ENCODE peak calls at places on chromosomes 12 and 14, in six cellular contexts. J is transverse colon; L is OCI-LY7; H is endothelial cell of umbilical vein; C is tibial artery; V is CD8-positive, alpha-beta T cell. X is an unnamed sample.

GRCh38 chr12:87201598-87201997 is 827.6 kb downstream of the C12orf50 start:
- DNase-seq in H (no peak), V (no peak), L (no peak), C (no peak), J (no peak), X (no peak)

GRCh38 chr12:64796205-64796845 is 28.1 kb upstream of the TBC1D30 start:
- DNase-seq in L (peak), J (peak), V (peak), C (no peak), H (peak), X (peak)

GRCh38 chr12:57894577-57895292 is 46.6 kb upstream of the ATP23 start:
- DNase-seq in V (no peak), H (no peak), C (no peak), L (peak), J (no peak), X (no peak)

GRCh38 chr12:10213168-10214130 is 772 bp downstream of the GABARAPL1 start:
- DNase-seq in L (peak), V (peak), J (peak), C (peak), H (peak), X (peak)

GRCh38 chr12:126492181-126492580 is 1426.9 kb downstream of the AACS start:
- DNase-seq in V (no peak), C (no peak), L (no peak), H (no peak), J (no peak), X (no peak)

GRCh38 chr12:68425998-68426397 is 93.8 kb upstream of the MDM1 start:
- DNase-seq in H (no peak), C (no peak), V (no peak), L (no peak), J (no peak), X (no peak)

GRCh38 chr14:104169765-104170113 is 31.4 kb downstream of the KIF26A start:
- DNase-seq in L (no peak), J (no peak), C (no peak), H (no peak), V (no peak), X (no peak)

GRCh38 chr12:125092108-125092871 is 27.1 kb downstream of the AACS start:
- DNase-seq in L (no peak), J (no peak), V (no peak), H (no peak), C (no peak), X (no peak)

GRCh38 chr12:71552728-71553501 is 110.7 kb downstream of the ZFC3H1 start:
- DNase-seq in C (no peak), V (no peak), H (no peak), J (no peak), L (no peak), X (no peak)

GRCh38 chr12:122420471-122421262 is 1.8 kb downstream of the CLIP1 start:
- DNase-seq in H (no peak), V (no peak), J (no peak), C (no peak), L (no peak), X (no peak)

GRCh38 chr12:5102261-5102789 is 58.6 kb downstream of the KCNA5 start:
- DNase-seq in L (no peak), V (no peak), C (no peak), J (no peak), H (no peak), X (no peak)

GRCh38 chr12:25794580-25794979 is 163.9 kb upstream of the RASSF8 start:
- DNase-seq in J (no peak), L (no peak), V (no peak), H (peak), C (no peak), X (no peak)

GRCh38 chr12:47870175-47870781 is 34.5 kb downstream of the VDR start:
- DNase-seq in L (peak), H (no peak), C (peak), V (no peak), J (peak), X (no peak)

GRCh38 chr12:130633771-130634170 is 82.3 kb downstream of the RIMBP2 start:
- DNase-seq in C (no peak), V (no peak), J (peak), H (no peak), L (no peak), X (no peak)

GRCh38 chr12:109927622-109928021 is 27.5 kb downstream of the TCHP start:
- DNase-seq in J (peak), C (no peak), L (peak), H (peak), V (peak), X (no peak)

GRCh38 chr12:126967152-126967551 is 1299.8 kb upstream of the TMEM132C start:
- DNase-seq in J (no peak), V (no peak), L (no peak), H (no peak), C (no peak), X (no peak)

GRCh38 chr12:89783321-89784060 is 74.9 kb upstream of the ATP2B1 start:
- DNase-seq in H (peak), C (no peak), J (no peak), L (no peak), V (no peak), X (no peak)

GRCh38 chr14:90419200-90419599 is 22.4 kb downstream of the CALM1 start:
- DNase-seq in V (no peak), L (no peak), H (peak), J (peak), C (peak), X (no peak)

GRCh38 chr12:116361404-116362223 is 84.1 kb upstream of the MED13L start:
- DNase-seq in L (peak), H (no peak), J (peak), V (no peak), C (no peak), X (peak)

GRCh38 chr14:50607181-50607580 is 47.2 kb downstream of the ATL1 start:
- DNase-seq in J (no peak), L (no peak), H (no peak), C (no peak), V (no peak), X (no peak)

GRCh38 chr14:69500096-69500495 is 15.6 kb downstream of the PLEKHD1 start:
- DNase-seq in C (peak), J (no peak), H (no peak), V (no peak), L (no peak), X (no peak)

GRCh38 chr14:77067632-77068514 is 30.2 kb upstream of the CIPC start:
- DNase-seq in J (peak), H (peak), V (peak), L (peak), C (peak), X (peak)

GRCh38 chr14:64503434-64504309 is at the start of gene ZBTB25:
- DNase-seq in C (peak), J (peak), L (peak), V (peak), H (peak), X (peak)

GRCh38 chr12:119153477-119154434 is 25.0 kb upstream of the HSPB8 start:
- DNase-seq in H (peak), L (no peak), C (peak), J (peak), V (no peak), X (no peak)

GRCh38 chr14:78253986-78254385 is 83.8 kb downstream of the NRXN3 start:
- DNase-seq in J (no peak), L (no peak), C (no peak), V (no peak), H (no peak), X (no peak)

GRCh38 chr14:90140298-90140955 is 78.6 kb downstream of the KCNK13 start:
- DNase-seq in V (no peak), C (no peak), L (no peak), J (no peak), H (peak), X (no peak)

GRCh38 chr12:65500121-65500846 is 221.8 kb downstream of the MSRB3 start:
- DNase-seq in J (no peak), V (no peak), C (no peak), L (no peak), H (peak), X (no peak)

GRCh38 chr12:42364692-42365091 is 38.7 kb downstream of the PPHLN1 start:
- DNase-seq in H (no peak), C (no peak), L (no peak), V (no peak), J (no peak), X (no peak)

GRCh38 chr12:96198970-96199369 is 4.8 kb downstream of the ELK3 start:
- DNase-seq in V (no peak), L (no peak), J (no peak), H (peak), C (no peak), X (peak)

GRCh38 chr12:75489613-75490210 is 9.2 kb downstream of the GLIPR1 start:
- DNase-seq in C (no peak), V (no peak), L (no peak), J (no peak), H (peak), X (no peak)

GRCh38 chr12:5900533-5901255 is 44.4 kb downstream of the ANO2 start:
- DNase-seq in L (no peak), J (no peak), V (no peak), H (no peak), C (no peak), X (no peak)

GRCh38 chr12:103401421-103401820 is 94.3 kb downstream of the C12orf42 start:
- DNase-seq in V (no peak), L (peak), J (no peak), H (no peak), C (no peak), X (no peak)

GRCh38 chr14:74955229-74955999 is at the start of gene PGF:
- DNase-seq in L (no peak), C (peak), H (peak), V (no peak), J (peak), X (peak)

GRCh38 chr14:74953686-74954085 is 1.7 kb downstream of the PGF start:
- DNase-seq in J (no peak), V (no peak), H (no peak), L (no peak), C (no peak), X (no peak)

GRCh38 chr14:74952697-74953484 is 2.5 kb downstream of the PGF start:
- DNase-seq in J (no peak), L (no peak), C (no peak), H (no peak), V (no peak), X (no peak)

GRCh38 chr14:74954947-74955228 is 509 bp downstream of the PGF start:
- DNase-seq in C (no peak), L (no peak), H (peak), J (no peak), V (no peak), X (no peak)

DNA sequence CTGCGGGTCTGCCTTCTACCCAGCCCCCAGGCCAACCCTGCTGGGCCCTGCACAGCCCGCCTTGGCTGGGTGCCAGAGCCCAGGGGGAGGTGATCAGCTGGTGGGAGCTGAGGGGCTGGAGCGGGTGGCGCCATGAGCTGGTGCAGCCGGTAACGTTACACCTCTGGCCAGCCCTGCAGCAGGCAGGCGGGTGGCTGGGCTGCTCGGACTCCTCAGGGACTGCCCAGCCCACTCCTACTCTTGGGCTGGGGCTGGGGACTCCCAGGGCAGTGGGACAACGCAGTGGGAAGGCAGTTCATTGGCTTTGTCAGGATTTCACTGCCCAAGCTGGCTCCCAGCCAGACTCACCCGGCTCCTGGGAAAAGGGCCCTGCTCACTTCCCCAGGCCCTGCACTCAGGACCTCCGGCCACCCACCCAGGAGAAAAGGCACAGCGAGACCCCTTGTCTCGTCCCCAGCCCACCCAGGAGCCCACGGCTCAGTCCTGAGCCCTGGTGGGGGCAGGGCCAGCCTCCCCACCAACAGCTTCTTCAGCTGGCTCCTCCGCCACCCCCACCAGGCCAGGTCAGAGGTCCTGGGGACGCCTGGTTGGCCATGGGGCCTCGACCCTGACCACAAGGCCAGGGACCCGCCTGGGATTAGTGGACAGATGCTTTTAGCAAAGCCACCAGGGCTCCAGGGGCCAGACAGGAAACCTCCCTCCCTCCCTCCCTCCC is 1.0 kb downstream of the PGF start:
- DNase-seq in V (no peak), H (peak), L (no peak), J (no peak), C (peak), X (no peak)
- H3K4me3 ChIP-seq in V (no peak), H (peak), L (no peak), J (peak), C (peak), X (no peak)

GRCh38 chr12:118060301-118061010 is 523 bp downstream of the WSB2 start:
- DNase-seq in H (peak), L (no peak), V (peak), J (peak), C (peak), X (peak)

GRCh38 chr12:118058227-118058626 is 2.8 kb downstream of the WSB2 start:
- DNase-seq in H (no peak), V (no peak), C (no peak), J (no peak), L (no peak), X (no peak)

GRCh38 chr12:118061011-118061875 is at the start of gene WSB2:
- DNase-seq in L (peak), C (peak), J (peak), V (peak), H (peak), X (peak)

GRCh38 chr12:118058881-118059644 is 1.9 kb downstream of the WSB2 start:
- DNase-seq in L (no peak), V (no peak), H (peak), J (no peak), C (no peak), X (no peak)

GRCh38 chr12:118059645-118060275 is 1.2 kb downstream of the WSB2 start:
- DNase-seq in V (no peak), C (no peak), H (peak), J (no peak), L (no peak), X (no peak)
- H3K4me3 ChIP-seq in V (peak), C (peak), H (peak), J (peak), L (peak), X (peak)

DNA sequence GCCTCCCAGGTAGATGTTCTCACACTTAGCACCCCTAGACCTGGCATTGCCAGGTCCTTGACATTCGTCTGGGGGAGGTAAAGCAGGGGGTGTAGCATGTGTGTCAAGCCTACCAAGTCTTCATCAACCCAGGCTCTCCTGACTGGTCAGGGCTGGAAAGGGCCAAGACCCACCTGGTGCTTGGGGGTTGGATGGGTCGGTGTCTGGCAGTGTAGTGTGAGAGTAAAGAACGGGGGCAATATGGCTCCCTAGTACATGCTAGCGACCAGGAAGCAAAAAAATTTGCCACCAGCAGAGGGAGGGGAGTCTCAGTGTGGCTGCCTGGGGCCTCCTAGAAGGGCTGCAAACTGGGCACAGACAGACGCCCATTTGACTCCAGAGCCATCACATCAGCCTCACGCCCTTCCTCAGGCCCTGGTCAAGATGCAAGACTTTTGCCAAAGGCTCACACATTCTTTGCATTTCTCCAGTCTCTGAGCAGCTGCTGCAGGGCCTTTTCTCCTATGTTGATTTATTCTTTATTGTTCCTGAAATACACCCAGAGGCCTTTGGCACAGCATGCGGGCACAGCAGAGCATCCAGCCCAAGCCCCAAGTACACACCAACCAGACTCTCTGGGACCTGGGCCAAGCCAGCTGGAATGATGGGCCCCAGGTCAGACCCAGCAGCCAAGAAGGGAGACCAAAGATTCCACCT is 38.3 kb upstream of the PNMA1 start:
- DNase-seq in J (peak), C (peak), H (peak), L (peak), V (peak), X (no peak)
- H3K4me3 ChIP-seq in J (peak), C (no peak), H (no peak), L (peak), V (peak), X (peak)

DNA sequence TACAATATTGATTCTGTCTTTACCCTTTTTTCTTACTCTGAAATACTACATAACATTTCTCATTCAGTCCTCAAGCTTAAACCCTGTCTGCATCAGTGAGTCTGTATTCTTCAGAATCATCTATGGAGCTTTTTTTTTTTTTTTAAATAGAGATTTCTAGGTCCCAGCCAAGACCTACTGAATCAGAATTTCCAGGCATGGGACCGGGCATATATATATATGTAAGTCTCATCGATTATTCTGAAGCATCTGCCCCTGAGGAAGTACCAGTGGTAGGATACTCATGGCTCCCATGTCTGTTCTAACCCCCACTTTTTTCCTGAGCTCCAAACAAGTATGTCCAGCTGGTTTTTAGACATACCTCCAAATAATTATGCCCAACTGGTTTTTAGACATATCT is 6.1 kb downstream of the DDX47 start:
- DNase-seq in J (no peak), C (no peak), V (no peak), H (no peak), L (no peak), X (no peak)
- H3K4me3 ChIP-seq in J (no peak), C (no peak), V (no peak), H (no peak), L (no peak), X (no peak)